ENCODE peak calls at places on chromosomes 4 and X, in four cellular contexts. T, V, K and Z are unnamed samples.

GRCh38 chrX:133490955-133491354 is 75.7 kb upstream of the GPC4 start:
- DNase-seq in V (no peak), T (no peak), K (no peak), Z (no peak)

GRCh38 chr4:1614854-1615595 is 69.1 kb downstream of the FAM53A start:
- DNase-seq in V (no peak), K (no peak), T (no peak), Z (no peak)

GRCh38 chr4:88958080-88958479 is 98.9 kb downstream of the FAM13A start:
- DNase-seq in V (peak), K (no peak), T (no peak), Z (no peak)

GRCh38 chr4:98566491-98567008 is 91.9 kb downstream of the TSPAN5 start:
- DNase-seq in V (no peak), K (peak), T (no peak), Z (peak)

GRCh38 chrX:70477734-70478075 is 33.1 kb downstream of the DLG3 start:
- DNase-seq in K (no peak), T (no peak), V (no peak), Z (no peak)

GRCh38 chr4:124178449-124179021 is 534.0 kb downstream of the ANKRD50 start:
- DNase-seq in V (no peak), T (no peak), K (no peak), Z (no peak)

GRCh38 chr4:151401739-151402138 is 7.2 kb upstream of the FHIP1A start:
- DNase-seq in K (no peak), V (no peak), T (no peak), Z (no peak)

GRCh38 chr4:143186202-143186601 is 1.5 kb downstream of the USP38 start:
- DNase-seq in K (no peak), T (no peak), V (no peak), Z (no peak)

GRCh38 chr4:7160951-7161440 is 31.3 kb upstream of the SORCS2 start:
- DNase-seq in V (no peak), K (no peak), T (no peak), Z (no peak)

GRCh38 chr4:145840162-145840768 is 98.4 kb downstream of the ZNF827 start:
- DNase-seq in V (no peak), K (peak), T (no peak), Z (no peak)

GRCh38 chrX:140664939-140665338 is 44.6 kb upstream of the LINC00632 start:
- DNase-seq in K (no peak), T (no peak), V (peak), Z (no peak)

DNA sequence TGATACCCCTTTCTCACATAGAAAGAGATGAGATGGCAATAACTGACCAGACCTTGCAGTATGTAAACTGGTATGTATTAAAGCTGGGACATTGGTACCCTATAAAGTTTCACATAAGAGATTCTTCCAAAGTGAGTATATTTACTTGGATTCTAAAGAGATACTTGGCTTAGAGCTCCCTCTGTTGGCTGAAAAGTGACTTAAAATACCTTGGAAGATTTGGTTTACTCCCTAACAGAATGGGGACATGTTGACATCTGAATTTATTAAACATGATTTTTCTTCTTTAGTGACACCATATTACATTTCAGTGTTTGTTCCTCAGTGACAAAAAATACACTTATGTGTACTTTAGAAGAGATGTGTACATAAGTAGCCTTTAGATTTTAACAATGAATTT is 47.9 kb upstream of the RGN start:
- DNase-seq in V (peak), K (no peak), T (peak), Z (no peak)
- TF ChIP-seq CTCF in V (peak), K (peak), T (peak), Z (peak)

GRCh38 chrX:127879585-127879984 is 172.6 kb downstream of the ACTRT1 start:
- DNase-seq in K (no peak), V (no peak), T (no peak), Z (no peak)

GRCh38 chrX:127873637-127874036 is 178.6 kb downstream of the ACTRT1 start:
- DNase-seq in V (no peak), K (no peak), T (no peak), Z (no peak)

GRCh38 chrX:127877358-127877757 is 174.8 kb downstream of the ACTRT1 start:
- DNase-seq in T (no peak), K (no peak), V (no peak), Z (no peak)
- H3K4me3 ChIP-seq in T (no peak), K (no peak), V (no peak), Z (no peak)

GRCh38 chrX:56788717-56789122 is 59.7 kb downstream of the NBDY start:
- DNase-seq in T (no peak), V (no peak), K (peak), Z (peak)
- TF ChIP-seq CTCF in T (no peak), V (no peak), K (peak), Z (peak)

GRCh38 chr4:85514783-85515182 is 39.8 kb downstream of the ARHGAP24 start:
- DNase-seq in T (no peak), K (no peak), V (no peak), Z (no peak)
- H3K4me3 ChIP-seq in T (no peak), K (no peak), V (no peak), Z (no peak)

GRCh38 chr4:184419976-184420375 is 54.4 kb downstream of the IRF2 start:
- DNase-seq in V (no peak), T (no peak), K (no peak), Z (no peak)

GRCh38 chr4:184416913-184417734 is 57.2 kb downstream of the IRF2 start:
- DNase-seq in K (no peak), T (no peak), V (no peak), Z (no peak)

GRCh38 chr4:184420402-184420801 is 53.9 kb downstream of the IRF2 start:
- DNase-seq in K (no peak), T (no peak), V (no peak), Z (no peak)

GRCh38 chr4:184415071-184415470 is 59.3 kb downstream of the IRF2 start:
- DNase-seq in V (no peak), K (no peak), T (no peak), Z (no peak)

DNA sequence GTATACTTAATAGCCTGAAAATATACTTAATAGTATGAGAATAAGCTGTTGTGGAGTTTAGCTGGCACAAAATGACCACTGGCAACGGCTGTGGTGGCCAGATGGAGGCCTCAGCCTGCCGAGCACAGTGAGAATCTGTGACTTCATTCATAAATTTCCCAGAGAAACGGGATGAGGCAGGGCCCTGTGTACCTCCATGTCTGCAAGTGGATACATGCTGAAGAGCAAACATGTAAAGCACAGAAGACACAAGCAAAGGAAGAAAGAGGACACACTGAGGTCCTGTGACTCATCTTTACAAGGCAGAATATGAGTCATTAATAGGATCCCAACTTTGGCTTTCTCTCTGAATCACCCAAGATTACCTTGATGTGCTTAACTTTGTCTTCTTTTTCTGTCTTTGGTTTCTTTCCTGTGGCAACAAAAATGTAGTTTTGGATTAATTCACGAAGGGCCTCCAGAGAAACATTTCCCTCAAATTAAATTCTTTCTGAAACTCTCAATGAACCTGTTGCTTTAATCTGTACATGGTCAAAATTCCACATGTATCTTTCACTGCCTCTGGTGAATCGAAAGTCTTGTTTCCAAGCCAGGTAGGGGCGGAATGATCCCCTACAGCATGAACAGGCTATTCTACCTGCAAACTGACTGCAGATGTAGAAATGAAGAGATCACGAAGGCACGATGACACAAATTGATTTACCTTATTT is 56.4 kb downstream of the IRF2 start:
- DNase-seq in T (peak), K (no peak), V (no peak), Z (no peak)
- TF ChIP-seq CTCF in T (no peak), K (no peak), V (no peak), Z (no peak)

DNA sequence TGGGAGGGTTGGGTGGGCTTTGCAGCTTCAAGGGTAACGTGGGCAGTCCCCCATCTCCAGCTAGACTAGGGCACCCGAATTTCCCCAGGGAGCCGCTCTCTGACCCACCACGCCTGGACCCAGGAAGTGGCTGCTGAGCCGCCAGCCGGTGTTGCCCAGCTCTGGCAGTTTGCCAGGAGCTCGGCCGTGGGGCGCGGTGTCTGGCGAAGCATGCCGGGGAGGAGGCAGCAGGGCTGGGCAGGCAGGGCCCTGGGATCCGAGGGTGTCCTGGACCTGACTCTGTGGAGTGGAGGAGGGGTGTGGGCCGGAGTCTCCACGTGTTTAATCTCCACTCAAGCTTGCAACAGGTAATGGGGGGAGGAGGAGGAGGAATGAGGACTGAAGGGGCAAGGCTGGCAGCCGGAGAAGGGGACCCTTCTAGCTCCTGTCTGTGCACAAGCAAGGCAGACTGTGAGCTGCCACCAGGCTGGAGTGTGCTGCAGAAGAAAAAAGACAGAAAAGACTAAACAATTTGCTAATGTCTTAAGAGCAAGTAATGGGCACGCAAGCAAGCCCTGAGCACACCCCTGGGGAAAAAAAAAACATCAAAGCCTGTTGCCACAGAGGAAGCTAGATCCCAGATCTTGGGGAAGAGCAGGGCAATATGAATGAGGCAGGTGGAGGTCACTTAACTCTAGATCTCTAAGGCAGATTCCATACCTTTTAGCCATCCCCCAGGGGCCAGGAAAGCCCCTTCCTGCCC is 2.4 kb downstream of the LONRF3 start:
- DNase-seq in T (no peak), K (peak), V (no peak), Z (no peak)
- H3K4me3 ChIP-seq in T (no peak), K (peak), V (peak), Z (peak)

GRCh38 chrX:103464071-103464773 is 55.1 kb downstream of the RAB40A start:
- DNase-seq in K (peak), V (peak), T (no peak), Z (no peak)
- TF ChIP-seq CTCF in K (peak), V (peak), T (peak), Z (peak)